ENCODE peak calls at places on chromosomes 13 and 19, in four cellular contexts. P is endothelial cell of umbilical vein, X is esophagus muscularis mucosa, S is tibial nerve. F is an unnamed sample.

GRCh38 chr13:98677398-98677797 is 75.1 kb downstream of the SLC15A1 start:
- DNase-seq in P (no peak), X (no peak), S (no peak), F (no peak)

GRCh38 chr13:70375718-70376117 is 267.5 kb upstream of the KLHL1 start:
- DNase-seq in X (no peak), P (no peak), S (no peak), F (no peak)

GRCh38 chr13:73996569-73996968 is 137.6 kb downstream of the KLF12 start:
- DNase-seq in P (no peak), X (no peak), S (no peak), F (no peak)

GRCh38 chr19:33303791-33304759 is 1.7 kb upstream of the CEBPA start:
- DNase-seq in S (no peak), P (no peak), X (no peak), F (peak; percentile 41)

GRCh38 chr19:33502991-33503790 is 18.4 kb downstream of the PEPD start:
- DNase-seq in P (no peak), X (no peak), S (no peak), F (no peak)

GRCh38 chr19:53642381-53643099 is 10.7 kb downstream of the DPRX start:
- DNase-seq in S (no peak), P (no peak), X (no peak), F (no peak)

GRCh38 chr19:14425696-14426138 is 6.6 kb upstream of the DDX39A start:
- DNase-seq in P (no peak), S (no peak), X (no peak), F (no peak)

GRCh38 chr19:40565355-40565754 is 11.3 kb upstream of the SHKBP1 start:
- DNase-seq in P (no peak), S (no peak), X (no peak), F (no peak)

GRCh38 chr13:97535619-97536018 is 101.7 kb downstream of the RAP2A start:
- DNase-seq in S (no peak), P (no peak), X (no peak), F (no peak)

GRCh38 chr13:49643003-49643651 is 14.8 kb downstream of the ARL11 start:
- DNase-seq in X (no peak), S (no peak), P (no peak), F (no peak)

GRCh38 chr19:343451-343931 is 1.1 kb downstream of the MIER2 start:
- DNase-seq in X (no peak), P (peak; percentile 17), S (no peak), F (no peak)

GRCh38 chr19:48735031-48735615 is 5.3 kb downstream of the RASIP1 start:
- DNase-seq in P (no peak), X (no peak), S (no peak), F (no peak)

GRCh38 chr19:6374711-6375410 is 872 bp downstream of the PSPN start:
- DNase-seq in X (no peak), S (no peak), P (no peak), F (no peak)

GRCh38 chr19:6372594-6373095 is at the start of gene ALKBH7:
- DNase-seq in X (peak; percentile 99), P (peak; percentile 99), S (peak; percentile 99), F (peak; percentile 100)

GRCh38 chr19:6373813-6374108 is 1.2 kb downstream of the ALKBH7 start:
- DNase-seq in S (no peak), P (no peak), X (peak; percentile 92), F (no peak)

GRCh38 chr19:6374179-6374709 is 1.5 kb downstream of the PSPN start:
- DNase-seq in S (no peak), P (no peak), X (no peak), F (no peak)

DNA sequence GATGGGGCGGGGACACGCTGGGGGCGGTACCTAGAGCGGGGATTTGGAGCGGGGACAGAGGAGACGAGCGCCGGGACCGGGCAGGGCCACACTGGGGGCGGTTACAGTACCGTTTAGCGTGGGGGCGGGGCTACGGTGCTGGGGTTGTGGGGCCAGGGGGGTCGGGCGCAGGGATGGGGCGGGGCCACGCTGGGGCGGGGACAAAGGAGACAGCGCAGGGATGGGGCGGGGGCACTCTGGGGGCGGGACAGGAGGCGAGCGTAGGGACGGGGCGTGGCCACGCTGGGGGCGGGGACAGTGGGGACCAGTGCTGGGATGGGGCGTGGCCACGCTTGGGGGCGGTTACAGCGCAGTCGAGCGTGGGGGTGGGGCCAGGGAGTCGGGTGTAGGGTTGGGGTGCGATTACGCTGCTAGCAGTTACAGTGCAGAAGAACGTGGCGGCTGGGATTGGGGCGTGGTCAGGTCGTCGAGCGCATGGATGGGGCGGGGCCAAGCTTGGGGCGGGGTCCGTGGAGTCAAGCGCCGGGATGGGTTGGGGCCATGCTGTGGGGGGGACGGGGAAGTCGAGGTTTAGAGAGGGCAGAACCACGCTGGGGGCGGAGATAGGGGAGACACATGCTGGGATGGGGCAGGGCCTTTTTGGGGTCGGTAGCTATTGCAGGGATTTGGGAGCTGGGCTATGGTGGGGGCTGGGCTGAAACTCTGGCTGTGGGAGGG is 660 bp downstream of the ALKBH7 start:
- DNase-seq in P (peak; percentile 98), X (peak; percentile 100), S (peak; percentile 98), F (peak; percentile 98)
- TF ChIP-seq POLR2A in P (no peak), X (no peak), S (no peak), F (no peak)

GRCh38 chr19:46782355-46783019 is 5.9 kb downstream of the SLC1A5 start:
- DNase-seq in X (no peak), P (no peak), S (no peak), F (no peak)

GRCh38 chr19:46785054-46785979 is 3.1 kb downstream of the SLC1A5 start:
- DNase-seq in P (no peak), S (no peak), X (no peak), F (no peak)

GRCh38 chr19:46784262-46785053 is 3.9 kb downstream of the SLC1A5 start:
- DNase-seq in S (peak; percentile 63), P (peak; percentile 74), X (peak; percentile 95), F (peak; percentile 88)

GRCh38 chr19:46785980-46786235 is 2.5 kb downstream of the SLC1A5 start:
- DNase-seq in S (no peak), P (no peak), X (no peak), F (no peak)

GRCh38 chr19:46783670-46784069 is 4.7 kb downstream of the SLC1A5 start:
- DNase-seq in S (no peak), X (no peak), P (no peak), F (no peak)
- H3K27ac ChIP-seq in S (no peak overlapping the region), X (peak overlapping the region; percentile 93), P (no peak overlapping the region), F (peak overlapping the region; percentile 92)

GRCh38 chr19:2950286-2951124 is 5.7 kb upstream of the ZNF77 start:
- DNase-seq in S (peak; percentile 100), X (peak; percentile 100), P (peak; percentile 100), F (peak; percentile 100)

GRCh38 chr19:2949939-2950285 is 5.1 kb upstream of the ZNF77 start:
- DNase-seq in S (no peak), X (no peak), P (peak; percentile 99), F (no peak)

GRCh38 chr19:2957160-2957559 is 12.4 kb upstream of the ZNF77 start:
- DNase-seq in X (no peak), P (no peak), S (no peak), F (no peak)

GRCh38 chr19:2952953-2953481 is 8.2 kb upstream of the ZNF77 start:
- DNase-seq in P (no peak), S (no peak), X (no peak), F (peak; percentile 92)
- TF ChIP-seq POLR2A in P (no peak), S (no peak), X (no peak), F (peak; percentile 51)

GRCh38 chr19:42200116-42200740 is 17.2 kb downstream of the DEDD2 start:
- DNase-seq in P (no peak), S (no peak), X (no peak), F (no peak)
- H3K27ac ChIP-seq in P (no peak overlapping the region), S (no peak overlapping the region), X (no peak overlapping the region), F (no peak overlapping the region)

GRCh38 chr13:23619073-23619855 is 49.1 kb downstream of the TNFRSF19 start:
- DNase-seq in P (peak; percentile 18), S (no peak), X (no peak), F (no peak)
- TF ChIP-seq POLR2A in P (no peak), S (no peak), X (no peak), F (no peak)

GRCh38 chr19:38265213-38265861 is 964 bp downstream of the SPINT2 start:
- DNase-seq in S (no peak), P (no peak), X (no peak), F (no peak)
- H3K27ac ChIP-seq in S (no peak overlapping the region), P (no peak overlapping the region), X (peak overlapping the region; percentile 53), F (peak overlapping the region; percentile 92)

DNA sequence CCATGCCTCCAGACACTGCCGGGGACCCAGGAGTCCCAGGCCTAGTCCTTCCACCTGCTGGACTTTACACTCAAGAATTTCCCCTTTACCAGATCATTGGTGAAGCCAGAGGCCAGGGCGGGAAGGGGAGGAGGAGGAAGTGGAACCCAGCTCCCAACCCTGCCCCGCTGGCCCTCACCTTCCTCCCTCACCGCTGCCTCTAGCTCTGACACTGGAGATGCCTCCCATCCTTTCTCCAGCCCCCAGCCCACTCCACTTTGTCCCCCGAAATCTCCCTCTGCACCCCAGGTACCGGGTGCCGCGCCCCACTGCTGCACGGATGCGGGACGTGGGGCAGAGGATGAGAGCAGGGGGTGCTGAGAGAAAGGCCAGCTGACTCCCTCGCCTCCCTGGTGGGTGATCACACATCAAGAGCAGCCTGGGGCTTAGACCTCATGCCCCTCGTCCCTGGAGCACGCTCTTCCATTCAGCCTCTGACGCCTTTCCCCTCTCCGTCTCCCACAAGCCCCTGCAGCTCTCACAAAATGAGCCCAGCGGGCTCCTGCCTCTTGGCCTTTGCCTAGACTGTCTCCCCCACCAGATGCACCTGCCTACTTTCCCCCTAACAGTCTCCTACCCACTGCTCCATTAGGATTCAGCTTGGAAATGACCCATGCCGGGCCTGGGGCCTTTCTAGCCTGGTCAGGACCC is at the start of gene PTPRH:
- DNase-seq in P (no peak), X (no peak), S (no peak), F (no peak)
- TF ChIP-seq POLR2A in P (no peak), X (no peak), S (no peak), F (no peak)

GRCh38 chr13:20673711-20674110 is 29.8 kb upstream of the IL17D start:
- DNase-seq in X (no peak), P (no peak), S (no peak), F (no peak)

GRCh38 chr13:20671789-20672188 is 31.7 kb upstream of the IL17D start:
- DNase-seq in X (no peak), P (no peak), S (no peak), F (no peak)

GRCh38 chr13:20669162-20669561 is 34.3 kb upstream of the IL17D start:
- DNase-seq in S (no peak), X (no peak), P (no peak), F (no peak)

GRCh38 chr13:20676213-20676612 is 27.3 kb upstream of the IL17D start:
- DNase-seq in P (no peak), S (no peak), X (no peak), F (no peak)

GRCh38 chr13:20672772-20673171 is 30.7 kb upstream of the IL17D start:
- DNase-seq in X (no peak), P (no peak), S (no peak), F (no peak)
- H3K27ac ChIP-seq in X (no peak overlapping the region), P (no peak overlapping the region), S (no peak overlapping the region), F (no peak overlapping the region)